ENCODE peak calls at places on chromosomes 11 and 22, in nine cellular contexts. H is adrenal gland; N is CD8-positive, alpha-beta T cell; I is A549; L is fibroblast of the aortic adventitia; Q is GM12865; Y is endothelial cell of umbilical vein; W is cardiac fibroblast; S is pancreas. D is an unnamed sample.

GRCh38 chr11:82738116-82738515 is 4.5 kb upstream of the FAM181B start:
- DNase-seq in H (no peak), N (no peak), I (no peak), L (no peak), Q (no peak), Y (no peak), W (no peak), S (no peak), D (no peak)

GRCh38 chr11:126172596-126173038 is 38.8 kb downstream of the RPUSD4 start:
- DNase-seq in H (no peak), N (no peak), I (no peak), L (peak), Q (no peak), Y (no peak), W (peak), S (peak), D (no peak)

GRCh38 chr11:87463486-87464102 is 425.9 kb downstream of the TMEM135 start:
- DNase-seq in H (no peak), N (no peak), I (peak), L (no peak), Q (peak), Y (no peak), W (peak), S (no peak), D (no peak)

GRCh38 chr11:133902506-133902905 is 54.3 kb downstream of the IGSF9B start:
- DNase-seq in H (no peak), N (no peak), I (no peak), L (no peak), Q (no peak), Y (no peak), W (no peak), S (no peak), D (no peak)

GRCh38 chr11:76141901-76142300 is 64.4 kb downstream of the WNT11 start:
- DNase-seq in H (no peak), N (no peak), I (no peak), L (no peak), Q (no peak), Y (no peak), W (no peak), S (no peak), D (no peak)

GRCh38 chr11:104254347-104254746 is 90.4 kb upstream of the PDGFD start:
- DNase-seq in H (peak), N (no peak), I (peak), L (peak), Q (peak), Y (peak), W (peak), S (peak), D (no peak)

GRCh38 chr11:70032470-70032795 is 45.7 kb upstream of the ANO1 start:
- DNase-seq in H (no peak), N (no peak), I (no peak), L (no peak), Q (no peak), Y (no peak), W (no peak), S (no peak), D (no peak)

GRCh38 chr22:24319451-24319850 is 48.8 kb downstream of the SPECC1L start:
- DNase-seq in H (no peak), N (no peak), I (peak), L (peak), Q (no peak), Y (peak), W (peak), S (no peak), D (no peak)

GRCh38 chr22:20121856-20122415 is 4.9 kb upstream of the TRMT2A start:
- DNase-seq in H (no peak), N (no peak), I (no peak), L (no peak), Q (no peak), Y (no peak), W (no peak), S (no peak), D (no peak)

GRCh38 chr22:27825174-27825573 is 23.6 kb upstream of the MN1 start:
- DNase-seq in H (no peak), N (no peak), I (peak), L (no peak), Q (peak), Y (no peak), W (peak), S (no peak), D (no peak)

GRCh38 chr11:88695701-88696414 is 358.3 kb upstream of the CTSC start:
- DNase-seq in H (no peak), N (no peak), I (no peak), L (no peak), Q (no peak), Y (no peak), W (no peak), S (no peak), D (no peak)

GRCh38 chr11:100329352-100329751 is 357.7 kb upstream of the ARHGAP42 start:
- DNase-seq in H (no peak), N (no peak), I (no peak), L (no peak), Q (no peak), Y (no peak), W (no peak), S (no peak), D (no peak)

GRCh38 chr11:72982286-72982685 is 159.8 kb downstream of the FCHSD2 start:
- DNase-seq in H (no peak), N (no peak), I (no peak), L (no peak), Q (no peak), Y (peak), W (peak), S (no peak), D (no peak)

GRCh38 chr11:88555018-88555828 is 217.7 kb upstream of the CTSC start:
- DNase-seq in H (no peak), N (no peak), I (peak), L (peak), Q (no peak), Y (peak), W (peak), S (no peak), D (peak)

GRCh38 chr22:47304191-47304831 is 541.9 kb downstream of the TBC1D22A start:
- DNase-seq in H (no peak), N (no peak), I (no peak), L (no peak), Q (no peak), Y (no peak), W (no peak), S (no peak), D (no peak)

GRCh38 chr11:96384156-96384555 is 5.6 kb downstream of the CCDC82 start:
- DNase-seq in H (no peak), N (no peak), I (no peak), L (no peak), Q (no peak), Y (no peak), W (no peak), S (no peak), D (no peak)

GRCh38 chr22:49136041-49136815 is 691.4 kb downstream of the BRD1 start:
- DNase-seq in H (no peak), N (no peak), I (no peak), L (no peak), Q (no peak), Y (no peak), W (no peak), S (no peak), D (no peak)

GRCh38 chr22:19713650-19714319 is 518 bp upstream of the SEPTIN5 start:
- DNase-seq in H (peak), N (no peak), I (no peak), L (no peak), Q (no peak), Y (no peak), W (no peak), S (peak), D (no peak)

GRCh38 chr22:46471901-46472721 is 65.3 kb downstream of the CELSR1 start:
- DNase-seq in H (no peak), N (no peak), I (peak), L (no peak), Q (no peak), Y (no peak), W (no peak), S (no peak), D (no peak)

GRCh38 chr22:38900677-38901076 is 28.7 kb upstream of the CBX6 start:
- DNase-seq in H (no peak), N (no peak), I (no peak), L (no peak), Q (no peak), Y (no peak), W (no peak), S (no peak), D (no peak)

GRCh38 chr22:28053871-28054621 is 135.0 kb upstream of the PITPNB start:
- DNase-seq in H (no peak), N (no peak), I (no peak), L (peak), Q (no peak), Y (peak), W (peak), S (no peak), D (no peak)

GRCh38 chr11:75639752-75640151 is 29.1 kb downstream of the MAP6 start:
- DNase-seq in H (peak), N (no peak), I (no peak), L (peak), Q (peak), Y (peak), W (peak), S (peak), D (no peak)

GRCh38 chr11:115324569-115325432 is 179.4 kb downstream of the CADM1 start:
- DNase-seq in H (peak), N (peak), I (peak), L (peak), Q (peak), Y (peak), W (peak), S (no peak), D (peak)

GRCh38 chr11:2375964-2376551 is 1.1 kb upstream of the CD81 start:
- DNase-seq in H (peak), N (no peak), I (no peak), L (no peak), Q (no peak), Y (no peak), W (no peak), S (no peak), D (no peak)

GRCh38 chr22:30033137-30033536 is 47.1 kb upstream of the HORMAD2 start:
- DNase-seq in H (no peak), N (no peak), I (no peak), L (no peak), Q (no peak), Y (no peak), W (no peak), S (no peak), D (no peak)

GRCh38 chr22:37427128-37427710 is at the start of gene ELFN2:
- DNase-seq in H (no peak), N (no peak), I (no peak), L (no peak), Q (no peak), Y (peak), W (no peak), S (peak), D (no peak)

GRCh38 chr11:71525938-71526495 is 1.1 kb upstream of the KRTAP5-7 start:
- DNase-seq in H (no peak), N (no peak), I (no peak), L (no peak), Q (no peak), Y (no peak), W (no peak), S (no peak), D (no peak)

GRCh38 chr11:86279713-86280112 is 22.3 kb upstream of the HIKESHI start:
- DNase-seq in H (no peak), N (no peak), I (no peak), L (no peak), Q (no peak), Y (no peak), W (no peak), S (no peak), D (no peak)

GRCh38 chr22:32810241-32811133 is 9.0 kb downstream of the TIMP3 start:
- DNase-seq in H (no peak), N (no peak), I (no peak), L (no peak), Q (no peak), Y (no peak), W (no peak), S (no peak), D (no peak)

GRCh38 chr11:9313648-9314290 is 624 bp downstream of the TMEM41B start:
- DNase-seq in H (no peak), N (peak), I (no peak), L (peak), Q (peak), Y (peak), W (peak), S (no peak), D (no peak)

GRCh38 chr11:47378011-47378835 is at the start of gene SPI1:
- DNase-seq in H (no peak), N (no peak), I (no peak), L (no peak), Q (peak), Y (no peak), W (no peak), S (no peak), D (no peak)
- H3K4me3 ChIP-seq in H (no peak), N (no peak), I (no peak), L (no peak), Q (peak), Y (no peak), W (no peak), S (no peak), D (no peak)

DNA sequence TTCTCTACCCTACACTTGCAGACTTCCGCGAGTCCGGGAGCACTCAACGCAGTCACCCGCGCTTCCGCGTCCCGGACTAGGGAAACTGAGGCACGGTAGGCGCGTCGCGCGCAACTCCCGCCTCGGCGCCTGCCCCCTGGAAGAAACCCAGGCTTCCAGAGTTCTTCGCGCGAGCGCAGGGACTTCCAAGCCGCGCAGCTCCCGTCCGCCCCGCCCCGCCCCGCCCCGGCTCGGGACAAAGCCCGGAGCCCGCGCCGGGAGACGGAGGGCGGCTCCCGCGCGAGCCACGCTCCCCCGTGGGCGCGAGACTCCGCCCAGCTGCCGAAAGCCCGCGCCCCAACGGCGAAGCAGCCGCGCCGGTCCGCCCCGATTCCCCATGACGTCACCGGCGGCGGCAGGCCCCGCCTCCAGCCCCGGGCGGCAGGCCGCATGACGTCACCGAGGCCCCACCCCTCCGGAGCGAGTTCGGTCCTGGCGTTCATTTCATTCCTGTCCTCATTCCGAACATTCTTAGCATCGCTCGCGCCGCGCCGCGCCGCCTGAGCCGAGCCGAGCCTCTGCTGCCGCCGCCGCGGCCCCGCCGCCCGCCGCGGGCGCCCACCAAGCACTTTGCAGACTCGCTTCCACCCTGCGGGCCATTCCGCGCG is at the start of gene TEAD1:
- DNase-seq in H (peak), N (peak), I (peak), L (peak), Q (peak), Y (peak), W (peak), S (peak), D (peak)
- TF ChIP-seq CTCF in H (no peak), N (no peak), I (no peak), L (no peak), Q (no peak), Y (no peak), W (no peak), S (no peak), D (no peak)

DNA sequence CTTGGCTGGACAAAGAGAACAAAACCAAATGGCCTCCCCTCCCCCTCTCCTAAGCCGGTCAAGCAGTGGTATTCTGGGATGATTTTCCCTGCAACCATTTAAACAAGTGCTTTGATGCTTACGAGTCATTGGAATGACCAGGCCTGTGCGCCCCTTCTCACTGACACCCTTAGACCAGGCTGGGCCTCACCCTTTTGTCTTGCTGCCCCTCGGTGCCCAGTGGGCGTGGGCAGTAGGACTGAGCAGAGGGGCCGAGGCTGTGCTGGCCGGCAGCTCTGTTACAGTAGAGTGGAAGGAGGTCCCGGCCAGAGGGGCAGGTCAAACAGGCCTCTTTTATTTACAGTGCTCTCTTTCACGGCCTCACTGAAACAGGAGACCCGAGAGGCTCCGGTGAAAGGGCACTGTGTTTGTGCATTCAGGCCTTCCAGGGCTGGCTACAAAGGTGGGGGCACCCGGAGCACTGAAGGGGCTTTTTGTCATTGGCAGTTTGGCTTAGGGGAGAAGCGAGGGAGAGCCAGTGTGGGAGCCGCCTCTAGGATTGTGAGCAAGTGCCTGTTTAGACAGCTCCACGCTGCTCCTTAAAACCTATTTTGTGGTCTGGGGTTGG is 32.4 kb downstream of the ZBTB16 start:
- DNase-seq in H (no peak), N (no peak), I (no peak), L (no peak), Q (no peak), Y (peak), W (no peak), S (no peak), D (no peak)
- H3K4me3 ChIP-seq in H (no peak), N (no peak), I (no peak), L (no peak), Q (no peak), Y (no peak), W (no peak), S (no peak), D (no peak)

GRCh38 chr22:50606126-50606525 is 5.5 kb downstream of the MAPK8IP2 start:
- DNase-seq in H (no peak), N (no peak), I (no peak), L (no peak), Q (no peak), Y (no peak), W (no peak), S (no peak), D (no peak)
- TF ChIP-seq CTCF in H (no peak), N (no peak), I (no peak), L (no peak), Q (peak), Y (no peak), W (no peak), S (no peak), D (peak)

GRCh38 chr22:44496844-44497217 is 1.2 kb downstream of the RTL6 start:
- DNase-seq in H (no peak), N (no peak), I (no peak), L (no peak), Q (no peak), Y (no peak), W (no peak), S (no peak), D (no peak)
- H3K4me3 ChIP-seq in H (no peak), N (no peak), I (peak), L (peak), Q (no peak), Y (no peak), W (peak), S (peak), D (peak)

DNA sequence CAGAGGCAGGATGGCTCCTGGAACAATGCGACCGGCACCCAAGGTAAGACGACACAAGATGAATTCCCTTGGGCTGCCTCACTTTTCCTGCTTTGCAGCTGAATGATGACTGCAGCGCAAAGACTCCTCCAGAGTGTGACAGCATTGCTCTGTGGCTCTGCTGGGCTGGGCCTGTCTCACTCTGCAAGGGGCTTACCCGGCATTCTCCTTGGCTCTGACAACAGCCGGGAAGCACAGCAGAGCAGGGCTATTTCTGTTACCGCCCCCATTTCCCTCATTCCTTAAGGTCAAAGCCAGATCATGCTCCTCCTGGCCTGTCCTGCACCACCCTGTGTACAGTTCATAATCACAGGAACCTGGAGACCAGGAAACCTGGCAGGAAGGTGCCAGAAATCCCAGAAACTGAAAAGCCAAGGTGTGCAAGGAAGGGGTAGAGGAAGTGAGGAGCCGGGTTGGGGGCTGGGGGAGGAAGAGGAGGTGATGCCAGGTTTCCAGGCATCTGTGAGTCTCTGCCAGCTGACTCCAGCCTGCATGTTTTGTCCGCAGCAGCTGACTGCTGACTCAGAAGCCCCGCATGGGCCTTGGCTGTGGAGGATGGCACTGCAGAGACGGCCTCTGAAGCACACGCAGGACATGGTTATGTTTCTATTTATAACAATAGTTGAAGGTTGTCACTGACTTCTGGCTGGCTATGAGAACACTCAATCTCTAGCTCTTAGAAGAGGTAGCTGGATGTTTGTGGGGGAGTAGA is 113.6 kb downstream of the MICAL3 start:
- DNase-seq in H (peak), N (no peak), I (peak), L (peak), Q (no peak), Y (peak), W (peak), S (no peak), D (no peak)
- TF ChIP-seq CTCF in H (peak), N (no peak), I (peak), L (peak), Q (peak), Y (peak), W (peak), S (no peak), D (peak)

D was measured in astrocyte of the cerebellum.